ENCODE peak calls at places on chromosomes 3 and 15, in six cellular contexts. One of them, this sample, is unnamed.

GRCh38 chr15:89399390-89400120 is 64.9 kb upstream of the POLG start:
- DNase-seq in progenitor cell of endocrine pancreas: no peak
- DNase-seq in H9: peak; percentile 70
- DNase-seq in adrenal gland: no peak
- DNase-seq in dorsolateral prefrontal cortex: no peak
- DNase-seq in mesothelial cell of epicardium: no peak
- DNase-seq in this sample: no peak

GRCh38 chr15:77499087-77499765 is 78.5 kb downstream of the HMG20A start:
- DNase-seq in progenitor cell of endocrine pancreas: no peak
- DNase-seq in H9: no peak
- DNase-seq in adrenal gland: no peak
- DNase-seq in dorsolateral prefrontal cortex: no peak
- DNase-seq in mesothelial cell of epicardium: peak; percentile 11
- DNase-seq in this sample: no peak

GRCh38 chr3:24151595-24151994 is 206.5 kb downstream of the NR1D2 start:
- DNase-seq in progenitor cell of endocrine pancreas: no peak
- DNase-seq in H9: no peak
- DNase-seq in adrenal gland: no peak
- DNase-seq in dorsolateral prefrontal cortex: no peak
- DNase-seq in mesothelial cell of epicardium: no peak
- DNase-seq in this sample: no peak

GRCh38 chr3:56379723-56380287 is 88.5 kb downstream of the ERC2 start:
- DNase-seq in progenitor cell of endocrine pancreas: no peak
- DNase-seq in H9: no peak
- DNase-seq in adrenal gland: no peak
- DNase-seq in dorsolateral prefrontal cortex: no peak
- DNase-seq in mesothelial cell of epicardium: no peak
- DNase-seq in this sample: no peak

GRCh38 chr3:13313813-13314212 is 106.3 kb downstream of the NUP210 start:
- DNase-seq in progenitor cell of endocrine pancreas: no peak
- DNase-seq in H9: no peak
- DNase-seq in adrenal gland: no peak
- DNase-seq in dorsolateral prefrontal cortex: no peak
- DNase-seq in mesothelial cell of epicardium: no peak
- DNase-seq in this sample: no peak

GRCh38 chr15:65724479-65724878 is 67.6 kb downstream of the DENND4A start:
- DNase-seq in progenitor cell of endocrine pancreas: no peak
- DNase-seq in H9: no peak
- DNase-seq in adrenal gland: no peak
- DNase-seq in dorsolateral prefrontal cortex: no peak
- DNase-seq in mesothelial cell of epicardium: no peak
- DNase-seq in this sample: no peak

GRCh38 chr3:170507063-170507462 is 78.8 kb downstream of the SLC7A14 start:
- DNase-seq in progenitor cell of endocrine pancreas: no peak
- DNase-seq in H9: no peak
- DNase-seq in adrenal gland: no peak
- DNase-seq in dorsolateral prefrontal cortex: no peak
- DNase-seq in mesothelial cell of epicardium: no peak
- DNase-seq in this sample: no peak

GRCh38 chr15:68783226-68784054 is 37.3 kb downstream of the ANP32A start:
- DNase-seq in progenitor cell of endocrine pancreas: no peak
- DNase-seq in H9: peak; percentile 80
- DNase-seq in adrenal gland: no peak
- DNase-seq in dorsolateral prefrontal cortex: no peak
- DNase-seq in mesothelial cell of epicardium: no peak
- DNase-seq in this sample: no peak

GRCh38 chr3:170425491-170426239 is 7.0 kb downstream of the CLDN11 start:
- DNase-seq in progenitor cell of endocrine pancreas: peak; percentile 17
- DNase-seq in H9: no peak
- DNase-seq in adrenal gland: no peak
- DNase-seq in dorsolateral prefrontal cortex: peak; percentile 89
- DNase-seq in mesothelial cell of epicardium: no peak
- DNase-seq in this sample: no peak

GRCh38 chr3:169243122-169243521 is 420.4 kb downstream of the MECOM start:
- DNase-seq in progenitor cell of endocrine pancreas: no peak
- DNase-seq in H9: no peak
- DNase-seq in adrenal gland: no peak
- DNase-seq in dorsolateral prefrontal cortex: no peak
- DNase-seq in mesothelial cell of epicardium: no peak
- DNase-seq in this sample: no peak

GRCh38 chr15:89199734-89200133 is 21.6 kb downstream of the RLBP1 start:
- DNase-seq in progenitor cell of endocrine pancreas: no peak
- DNase-seq in H9: peak; percentile 67
- DNase-seq in adrenal gland: no peak
- DNase-seq in dorsolateral prefrontal cortex: no peak
- DNase-seq in mesothelial cell of epicardium: no peak
- DNase-seq in this sample: no peak

GRCh38 chr15:70309035-70309434 is 211.3 kb upstream of the TLE3 start:
- DNase-seq in progenitor cell of endocrine pancreas: no peak
- DNase-seq in H9: no peak
- DNase-seq in adrenal gland: no peak
- DNase-seq in dorsolateral prefrontal cortex: no peak
- DNase-seq in mesothelial cell of epicardium: no peak
- DNase-seq in this sample: no peak

GRCh38 chr3:127690823-127691452 is 18.2 kb downstream of the ABTB1 start:
- DNase-seq in progenitor cell of endocrine pancreas: no peak
- DNase-seq in H9: peak; percentile 89
- DNase-seq in adrenal gland: peak; percentile 61
- DNase-seq in dorsolateral prefrontal cortex: no peak
- DNase-seq in mesothelial cell of epicardium: no peak
- DNase-seq in this sample: no peak

GRCh38 chr15:77069521-77070121 is 1.3 kb downstream of the TSPAN3 start:
- DNase-seq in progenitor cell of endocrine pancreas: no peak
- DNase-seq in H9: no peak
- DNase-seq in adrenal gland: no peak
- DNase-seq in dorsolateral prefrontal cortex: no peak
- DNase-seq in mesothelial cell of epicardium: no peak
- DNase-seq in this sample: no peak

GRCh38 chr15:61653110-61653509 is 407.1 kb downstream of the VPS13C start:
- DNase-seq in progenitor cell of endocrine pancreas: no peak
- DNase-seq in H9: peak; percentile 41
- DNase-seq in adrenal gland: no peak
- DNase-seq in dorsolateral prefrontal cortex: no peak
- DNase-seq in mesothelial cell of epicardium: no peak
- DNase-seq in this sample: no peak

GRCh38 chr3:144989756-144990155 is 1018.1 kb downstream of the DIPK2A start:
- DNase-seq in progenitor cell of endocrine pancreas: no peak
- DNase-seq in H9: no peak
- DNase-seq in adrenal gland: no peak
- DNase-seq in dorsolateral prefrontal cortex: no peak
- DNase-seq in mesothelial cell of epicardium: no peak
- DNase-seq in this sample: no peak

GRCh38 chr3:194142156-194142910 is 6.4 kb downstream of the HES1 start:
- DNase-seq in progenitor cell of endocrine pancreas: no peak
- DNase-seq in H9: peak; percentile 14
- DNase-seq in adrenal gland: peak; percentile 33
- DNase-seq in dorsolateral prefrontal cortex: no peak
- DNase-seq in mesothelial cell of epicardium: no peak
- DNase-seq in this sample: no peak

GRCh38 chr15:95995375-95996168 is 334.9 kb upstream of the NR2F2 start:
- DNase-seq in progenitor cell of endocrine pancreas: no peak
- DNase-seq in H9: no peak
- DNase-seq in adrenal gland: no peak
- DNase-seq in dorsolateral prefrontal cortex: no peak
- DNase-seq in mesothelial cell of epicardium: no peak
- DNase-seq in this sample: no peak

GRCh38 chr3:145776782-145777408 is 384.1 kb downstream of the PLOD2 start:
- DNase-seq in progenitor cell of endocrine pancreas: peak; percentile 23
- DNase-seq in H9: peak; percentile 49
- DNase-seq in adrenal gland: peak; percentile 50
- DNase-seq in dorsolateral prefrontal cortex: no peak
- DNase-seq in mesothelial cell of epicardium: no peak
- DNase-seq in this sample: peak; percentile 34

GRCh38 chr3:25045291-25045690 is 382.8 kb upstream of the RARB start:
- DNase-seq in progenitor cell of endocrine pancreas: no peak
- DNase-seq in H9: no peak
- DNase-seq in adrenal gland: no peak
- DNase-seq in dorsolateral prefrontal cortex: peak; percentile 34
- DNase-seq in mesothelial cell of epicardium: no peak
- DNase-seq in this sample: no peak

GRCh38 chr15:77870195-77871065 is 207.1 kb downstream of the TBC1D2B start:
- DNase-seq in progenitor cell of endocrine pancreas: peak; percentile 69
- DNase-seq in H9: peak; percentile 90
- DNase-seq in adrenal gland: peak; percentile 68
- DNase-seq in dorsolateral prefrontal cortex: peak; percentile 52
- DNase-seq in mesothelial cell of epicardium: peak; percentile 81
- DNase-seq in this sample: peak; percentile 31

GRCh38 chr15:86553116-86553515 is 473.4 kb downstream of the AGBL1 start:
- DNase-seq in progenitor cell of endocrine pancreas: no peak
- DNase-seq in H9: no peak
- DNase-seq in adrenal gland: no peak
- DNase-seq in dorsolateral prefrontal cortex: no peak
- DNase-seq in mesothelial cell of epicardium: no peak
- DNase-seq in this sample: no peak
- TF ChIP-seq CTCF in progenitor cell of endocrine pancreas: no peak
- TF ChIP-seq CTCF in H9: no peak
- TF ChIP-seq CTCF in adrenal gland: no peak
- TF ChIP-seq CTCF in dorsolateral prefrontal cortex: no peak
- TF ChIP-seq CTCF in mesothelial cell of epicardium: no peak
- TF ChIP-seq CTCF in this sample: no peak

GRCh38 chr3:42189071-42189470 is 76.9 kb downstream of the CCK start:
- DNase-seq in progenitor cell of endocrine pancreas: no peak
- DNase-seq in H9: no peak
- DNase-seq in adrenal gland: no peak
- DNase-seq in dorsolateral prefrontal cortex: no peak
- DNase-seq in mesothelial cell of epicardium: no peak
- DNase-seq in this sample: no peak

GRCh38 chr3:42187936-42188335 is 78.0 kb downstream of the CCK start:
- DNase-seq in progenitor cell of endocrine pancreas: no peak
- DNase-seq in H9: no peak
- DNase-seq in adrenal gland: no peak
- DNase-seq in dorsolateral prefrontal cortex: no peak
- DNase-seq in mesothelial cell of epicardium: no peak
- DNase-seq in this sample: no peak

GRCh38 chr3:42190701-42191442 is 75.1 kb downstream of the CCK start:
- DNase-seq in progenitor cell of endocrine pancreas: peak; percentile 70
- DNase-seq in H9: peak; percentile 76
- DNase-seq in adrenal gland: peak; percentile 76
- DNase-seq in dorsolateral prefrontal cortex: peak; percentile 74
- DNase-seq in mesothelial cell of epicardium: peak; percentile 84
- DNase-seq in this sample: peak; percentile 72

GRCh38 chr3:42189746-42190145 is 76.2 kb downstream of the CCK start:
- DNase-seq in progenitor cell of endocrine pancreas: no peak
- DNase-seq in H9: no peak
- DNase-seq in adrenal gland: no peak
- DNase-seq in dorsolateral prefrontal cortex: no peak
- DNase-seq in mesothelial cell of epicardium: no peak
- DNase-seq in this sample: no peak

DNA sequence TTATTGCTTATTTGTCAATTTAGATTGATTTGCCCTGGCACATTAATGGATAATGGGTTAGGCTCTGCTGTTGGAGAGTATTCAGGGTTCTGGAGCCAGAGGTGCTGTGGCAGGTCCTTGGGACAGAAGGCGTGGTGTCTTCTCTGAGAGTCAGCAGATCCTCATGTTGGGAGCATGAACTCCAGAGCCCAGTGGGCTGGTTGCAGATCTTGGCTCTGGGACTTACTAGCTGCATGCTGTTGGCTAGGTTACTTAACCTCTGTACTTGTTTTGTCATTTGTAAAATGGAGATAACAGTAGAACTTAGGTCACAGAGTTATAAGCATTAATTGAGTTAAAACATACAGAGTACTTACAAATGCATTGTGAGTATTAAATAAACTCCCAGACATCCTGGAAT is 77.6 kb downstream of the CCK start:
- DNase-seq in progenitor cell of endocrine pancreas: no peak
- DNase-seq in H9: no peak
- DNase-seq in adrenal gland: no peak
- DNase-seq in dorsolateral prefrontal cortex: no peak
- DNase-seq in mesothelial cell of epicardium: no peak
- DNase-seq in this sample: no peak
- TF ChIP-seq CTCF in progenitor cell of endocrine pancreas: no peak
- TF ChIP-seq CTCF in H9: no peak
- TF ChIP-seq CTCF in adrenal gland: no peak
- TF ChIP-seq CTCF in dorsolateral prefrontal cortex: no peak
- TF ChIP-seq CTCF in mesothelial cell of epicardium: no peak
- TF ChIP-seq CTCF in this sample: no peak

GRCh38 chr3:152031321-152031720 is 157.9 kb downstream of the SUCNR1 start:
- DNase-seq in progenitor cell of endocrine pancreas: no peak
- DNase-seq in H9: no peak
- DNase-seq in adrenal gland: no peak
- DNase-seq in dorsolateral prefrontal cortex: no peak
- DNase-seq in mesothelial cell of epicardium: no peak
- DNase-seq in this sample: no peak

GRCh38 chr3:152021951-152022461 is 148.6 kb downstream of the SUCNR1 start:
- DNase-seq in progenitor cell of endocrine pancreas: no peak
- DNase-seq in H9: no peak
- DNase-seq in adrenal gland: no peak
- DNase-seq in dorsolateral prefrontal cortex: no peak
- DNase-seq in mesothelial cell of epicardium: no peak
- DNase-seq in this sample: no peak

GRCh38 chr3:152030320-152030719 is 156.9 kb downstream of the SUCNR1 start:
- DNase-seq in progenitor cell of endocrine pancreas: no peak
- DNase-seq in H9: no peak
- DNase-seq in adrenal gland: no peak
- DNase-seq in dorsolateral prefrontal cortex: no peak
- DNase-seq in mesothelial cell of epicardium: no peak
- DNase-seq in this sample: no peak

DNA sequence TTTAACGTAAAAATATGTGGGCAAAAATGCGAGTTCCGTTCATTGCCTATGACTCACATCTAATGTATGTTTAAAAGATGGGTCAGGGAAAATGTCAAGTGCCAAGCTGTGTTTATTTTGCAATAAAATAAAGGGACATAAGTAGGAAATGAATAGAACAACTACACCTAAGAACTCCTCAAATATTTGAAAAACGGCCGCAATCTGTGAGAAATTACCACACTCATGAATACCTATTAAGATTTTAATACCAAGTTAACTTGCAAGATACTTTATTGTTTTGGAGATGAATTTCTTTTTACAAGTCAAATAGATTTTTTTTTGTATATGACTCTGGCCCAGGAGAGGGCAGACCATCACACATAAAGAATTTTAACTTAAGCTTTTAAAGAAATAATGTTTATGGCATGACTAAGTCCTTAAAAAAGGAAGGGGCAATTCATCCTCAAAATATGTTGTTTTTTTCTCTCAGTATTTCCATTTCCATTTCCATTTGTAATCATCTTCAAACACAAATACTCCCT is 152.7 kb downstream of the SUCNR1 start:
- DNase-seq in progenitor cell of endocrine pancreas: no peak
- DNase-seq in H9: no peak
- DNase-seq in adrenal gland: no peak
- DNase-seq in dorsolateral prefrontal cortex: no peak
- DNase-seq in mesothelial cell of epicardium: no peak
- DNase-seq in this sample: no peak
- TF ChIP-seq CTCF in progenitor cell of endocrine pancreas: no peak
- TF ChIP-seq CTCF in H9: peak; percentile 10
- TF ChIP-seq CTCF in adrenal gland: no peak
- TF ChIP-seq CTCF in dorsolateral prefrontal cortex: no peak
- TF ChIP-seq CTCF in mesothelial cell of epicardium: no peak
- TF ChIP-seq CTCF in this sample: no peak

DNA sequence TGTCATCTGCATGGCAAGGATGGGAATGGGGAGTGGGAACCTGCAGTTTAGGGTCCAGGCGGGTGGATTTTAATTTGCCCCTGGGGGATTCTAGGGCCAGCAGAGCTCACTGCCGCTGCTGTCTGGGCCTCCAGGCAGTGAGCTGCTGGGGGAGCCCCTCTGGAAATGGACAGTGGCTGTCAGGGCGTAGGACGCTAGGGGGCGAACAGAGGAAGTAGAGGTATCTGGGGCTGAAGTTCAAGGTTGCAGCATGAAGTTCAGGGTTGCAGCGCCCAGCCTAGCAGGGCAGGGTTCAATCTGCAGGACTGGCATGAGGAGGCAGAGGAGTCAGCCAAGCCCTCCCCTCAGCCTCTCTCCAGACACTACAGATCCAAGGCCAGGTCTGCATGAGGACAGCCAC is 49.5 kb downstream of the APBA2 start:
- DNase-seq in progenitor cell of endocrine pancreas: no peak
- DNase-seq in H9: peak; percentile 74
- DNase-seq in adrenal gland: no peak
- DNase-seq in dorsolateral prefrontal cortex: no peak
- DNase-seq in mesothelial cell of epicardium: no peak
- DNase-seq in this sample: no peak
- TF ChIP-seq CTCF in progenitor cell of endocrine pancreas: peak; percentile 46
- TF ChIP-seq CTCF in H9: peak; percentile 72
- TF ChIP-seq CTCF in adrenal gland: no peak
- TF ChIP-seq CTCF in dorsolateral prefrontal cortex: no peak
- TF ChIP-seq CTCF in mesothelial cell of epicardium: no peak
- TF ChIP-seq CTCF in this sample: no peak